ENCODE peak calls at places on chromosomes 13 and 19, in eight cellular contexts. A is AG20443; R is activated CD8-positive, alpha-beta memory T cell treated with anti-CD3 and anti-CD28 coated beads for 4 hours; G is fibroblast of lung; L is stimulated activated CD4-positive, alpha-beta T cell treated with anti-CD3 and anti-CD28 coated beads, Interleukin-4, amount 100 ng/mL, for 1 hour; X is fibroblast of the conjunctiva; U is fibroblast of the aortic adventitia; B is ELR. C is an unnamed sample.

GRCh38 chr19:20333508-20333907 is 166.5 kb downstream of the ZNF486 start:
- DNase-seq in G (no peak), A (no peak), R (no peak), X (no peak), L (no peak), U (no peak), B (no peak), C (no peak)

GRCh38 chr13:51479199-51479523 is 26.3 kb upstream of the INTS6 start:
- DNase-seq in L (no peak), B (peak; percentile 75), U (peak; percentile 59), R (no peak), A (peak; percentile 49), G (peak; percentile 42), X (peak; percentile 10), C (peak; percentile 49)

GRCh38 chr19:52336117-52336811 is at the start of gene ZNF610:
- DNase-seq in L (peak; percentile 89), B (peak; percentile 78), A (peak; percentile 99), R (peak; percentile 72), U (peak; percentile 75), G (peak; percentile 87), X (peak; percentile 63), C (peak; percentile 92)

GRCh38 chr13:77036294-77036693 is 9.3 kb upstream of the FBXL3 start:
- DNase-seq in L (no peak), U (no peak), R (no peak), G (no peak), X (no peak), B (no peak), A (no peak), C (no peak)

GRCh38 chr13:100221166-100221565 is 132.3 kb downstream of the PCCA start:
- DNase-seq in U (no peak), X (no peak), A (no peak), L (no peak), B (no peak), G (no peak), R (no peak), C (no peak)

GRCh38 chr13:52849727-52850395 is 1.4 kb upstream of the PCDH8 start:
- DNase-seq in R (no peak), X (no peak), L (no peak), B (no peak), G (no peak), U (no peak), A (no peak), C (no peak)

GRCh38 chr13:24161010-24161775 is 673 bp downstream of the SPATA13 start:
- DNase-seq in G (peak; percentile 37), R (peak; percentile 5), U (peak; percentile 12), X (no peak), B (peak; percentile 56), A (peak; percentile 34), L (peak; percentile 46), C (no peak)

GRCh38 chr19:40614595-40615411 is 13.6 kb downstream of the LTBP4 start:
- DNase-seq in R (peak; percentile 86), U (peak; percentile 95), B (peak; percentile 98), L (peak; percentile 98), G (peak; percentile 98), A (peak; percentile 87), X (peak; percentile 90), C (peak; percentile 96)

GRCh38 chr13:87122551-87122950 is 548.6 kb upstream of the SLITRK5 start:
- DNase-seq in A (no peak), G (no peak), L (no peak), X (no peak), R (no peak), B (peak; percentile 86), U (peak; percentile 15), C (peak; percentile 64)

GRCh38 chr13:94548382-94549240 is 47.3 kb downstream of the TGDS start:
- DNase-seq in U (peak; percentile 58), G (peak; percentile 57), L (peak; percentile 15), A (no peak), R (peak; percentile 18), B (peak; percentile 8), X (no peak), C (peak; percentile 55)

GRCh38 chr19:47391510-47392223 is 27.7 kb downstream of the MEIS3 start:
- DNase-seq in R (peak; percentile 58), B (peak; percentile 75), G (peak; percentile 78), L (peak; percentile 85), U (peak; percentile 80), A (peak; percentile 88), X (peak; percentile 57), C (peak; percentile 80)

GRCh38 chr19:55305983-55306562 is 19.1 kb downstream of the TMEM150B start:
- DNase-seq in A (no peak), U (no peak), B (peak; percentile 35), L (no peak), R (no peak), X (no peak), G (no peak), C (no peak)

GRCh38 chr13:91141619-91142061 is 205.8 kb upstream of the MIR17HG start:
- DNase-seq in B (no peak), X (no peak), A (no peak), U (no peak), G (no peak), L (no peak), R (no peak), C (no peak)

GRCh38 chr13:35471466-35472307 is 4.8 kb downstream of the MAB21L1 start:
- DNase-seq in R (no peak), X (no peak), U (peak; percentile 49), A (no peak), G (peak; percentile 33), L (no peak), B (peak; percentile 78), C (peak; percentile 21)

GRCh38 chr19:18603255-18603957 is 3.2 kb downstream of the CRLF1 start:
- DNase-seq in G (no peak), B (peak; percentile 38), A (peak; percentile 70), U (peak; percentile 26), R (no peak), L (no peak), X (no peak), C (peak; percentile 31)